ENCODE peak calls at places on chromosomes 7 and 10, in seven cellular contexts. One of them, this sample, is unnamed.

GRCh38 chr7:105452085-105452484 is 63.4 kb upstream of the SRPK2 start:
- DNase-seq in GM12878: no peak
- DNase-seq in HepG2: no peak
- DNase-seq in HCT116: no peak
- DNase-seq in K562: no peak
- DNase-seq in H1: no peak
- DNase-seq in SK-N-SH: no peak
- DNase-seq in this sample: no peak

GRCh38 chr7:44277851-44278250 is 47.5 kb downstream of the CAMK2B start:
- DNase-seq in K562: no peak
- DNase-seq in HepG2: no peak
- DNase-seq in GM12878: no peak
- DNase-seq in SK-N-SH: peak
- DNase-seq in HCT116: no peak
- DNase-seq in H1: no peak
- DNase-seq in this sample: no peak

GRCh38 chr10:133096616-133097269 is 9.0 kb downstream of the ADGRA1 start:
- DNase-seq in HepG2: no peak
- DNase-seq in HCT116: no peak
- DNase-seq in GM12878: no peak
- DNase-seq in K562: no peak
- DNase-seq in H1: no peak
- DNase-seq in SK-N-SH: peak
- DNase-seq in this sample: no peak

GRCh38 chr10:58578366-58578765 is 65.7 kb downstream of the BICC1 start:
- DNase-seq in GM12878: no peak
- DNase-seq in K562: no peak
- DNase-seq in H1: no peak
- DNase-seq in SK-N-SH: no peak
- DNase-seq in HepG2: no peak
- DNase-seq in HCT116: no peak
- DNase-seq in this sample: no peak

GRCh38 chr7:44155191-44156185 is 14.4 kb upstream of the MYL7 start:
- DNase-seq in SK-N-SH: no peak
- DNase-seq in K562: no peak
- DNase-seq in HepG2: no peak
- DNase-seq in H1: no peak
- DNase-seq in GM12878: no peak
- DNase-seq in HCT116: no peak
- DNase-seq in this sample: no peak

GRCh38 chr10:127303105-127303504 is 106.7 kb upstream of the INSYN2A start:
- DNase-seq in H1: no peak
- DNase-seq in GM12878: no peak
- DNase-seq in HepG2: no peak
- DNase-seq in K562: no peak
- DNase-seq in SK-N-SH: no peak
- DNase-seq in HCT116: no peak
- DNase-seq in this sample: no peak

GRCh38 chr7:127803626-127804025 is 151.6 kb downstream of the SND1 start:
- DNase-seq in HepG2: no peak
- DNase-seq in K562: peak
- DNase-seq in SK-N-SH: peak
- DNase-seq in HCT116: no peak
- DNase-seq in GM12878: no peak
- DNase-seq in H1: no peak
- DNase-seq in this sample: no peak

GRCh38 chr7:101333912-101334311 is 12.3 kb upstream of the IFT22 start:
- DNase-seq in GM12878: no peak
- DNase-seq in HepG2: no peak
- DNase-seq in K562: no peak
- DNase-seq in HCT116: no peak
- DNase-seq in SK-N-SH: peak
- DNase-seq in H1: no peak
- DNase-seq in this sample: no peak

GRCh38 chr10:91598211-91598981 is 34.5 kb downstream of the PPP1R3C start:
- DNase-seq in SK-N-SH: no peak
- DNase-seq in K562: no peak
- DNase-seq in GM12878: no peak
- DNase-seq in HCT116: peak
- DNase-seq in H1: no peak
- DNase-seq in HepG2: no peak
- DNase-seq in this sample: no peak

GRCh38 chr7:6026011-6026819 is 5.0 kb upstream of the ANKRD61 start:
- DNase-seq in SK-N-SH: peak
- DNase-seq in K562: peak
- DNase-seq in HepG2: peak
- DNase-seq in HCT116: no peak
- DNase-seq in H1: peak
- DNase-seq in GM12878: peak
- DNase-seq in this sample: peak

GRCh38 chr7:2074694-2075093 is 158.1 kb downstream of the MAD1L1 start:
- DNase-seq in H1: no peak
- DNase-seq in SK-N-SH: no peak
- DNase-seq in K562: no peak
- DNase-seq in GM12878: no peak
- DNase-seq in HepG2: no peak
- DNase-seq in HCT116: no peak
- DNase-seq in this sample: no peak

GRCh38 chr7:107622429-107622828 is 38.2 kb upstream of the SLC26A4 start:
- DNase-seq in H1: no peak
- DNase-seq in HepG2: no peak
- DNase-seq in GM12878: no peak
- DNase-seq in SK-N-SH: no peak
- DNase-seq in K562: no peak
- DNase-seq in HCT116: no peak
- DNase-seq in this sample: no peak

GRCh38 chr10:85188770-85189484 is 860.5 kb downstream of the CCSER2 start:
- DNase-seq in HepG2: no peak
- DNase-seq in SK-N-SH: no peak
- DNase-seq in HCT116: no peak
- DNase-seq in GM12878: no peak
- DNase-seq in H1: no peak
- DNase-seq in K562: no peak
- DNase-seq in this sample: no peak

GRCh38 chr10:73875139-73875475 is 752 bp upstream of the CAMK2G start:
- DNase-seq in HepG2: no peak
- DNase-seq in SK-N-SH: no peak
- DNase-seq in K562: no peak
- DNase-seq in HCT116: no peak
- DNase-seq in GM12878: no peak
- DNase-seq in H1: no peak
- DNase-seq in this sample: no peak

GRCh38 chr10:28263136-28263857 is 39.6 kb downstream of the MPP7 start:
- DNase-seq in H1: no peak
- DNase-seq in HepG2: peak
- DNase-seq in GM12878: no peak
- DNase-seq in K562: no peak
- DNase-seq in HCT116: no peak
- DNase-seq in SK-N-SH: no peak
- DNase-seq in this sample: no peak

GRCh38 chr10:114399576-114399975 is 4.7 kb downstream of the AFAP1L2 start:
- DNase-seq in H1: no peak
- DNase-seq in HepG2: no peak
- DNase-seq in HCT116: no peak
- DNase-seq in GM12878: no peak
- DNase-seq in K562: no peak
- DNase-seq in SK-N-SH: no peak
- DNase-seq in this sample: no peak

GRCh38 chr10:20767028-20767427 is 130.1 kb downstream of the NEBL start:
- DNase-seq in GM12878: no peak
- DNase-seq in H1: no peak
- DNase-seq in HCT116: no peak
- DNase-seq in K562: no peak
- DNase-seq in HepG2: no peak
- DNase-seq in SK-N-SH: no peak
- DNase-seq in this sample: no peak

GRCh38 chr7:114047889-114048288 is 129.1 kb upstream of the PPP1R3A start:
- DNase-seq in SK-N-SH: no peak
- DNase-seq in HCT116: no peak
- DNase-seq in K562: no peak
- DNase-seq in HepG2: no peak
- DNase-seq in GM12878: no peak
- DNase-seq in H1: no peak
- DNase-seq in this sample: no peak

GRCh38 chr10:71966046-71967004 is 2.1 kb downstream of the CHST3 start:
- DNase-seq in K562: no peak
- DNase-seq in HCT116: no peak
- DNase-seq in GM12878: no peak
- DNase-seq in HepG2: no peak
- DNase-seq in SK-N-SH: no peak
- DNase-seq in H1: no peak
- DNase-seq in this sample: no peak

DNA sequence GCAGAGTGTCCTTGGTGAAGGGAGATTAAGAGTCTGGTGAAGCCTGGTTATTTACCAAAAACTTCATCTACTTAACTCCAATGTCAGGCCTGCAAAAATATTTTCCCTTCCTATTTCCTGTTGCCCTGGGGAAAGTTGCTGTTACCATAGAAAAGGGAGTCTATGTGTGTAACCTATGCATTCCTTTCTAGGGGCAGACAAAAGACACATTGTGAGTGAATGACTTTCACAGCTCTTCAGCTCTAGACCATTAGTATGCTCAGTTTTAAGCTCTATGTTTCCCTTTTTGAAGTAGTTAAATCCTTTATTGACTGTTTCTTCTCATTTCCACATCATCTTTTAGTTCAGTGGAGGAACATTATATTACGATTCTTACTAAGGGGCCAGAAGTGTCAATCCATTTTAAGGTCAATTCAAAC is 45.6 kb upstream of the SGCE start:
- DNase-seq in HepG2: peak
- DNase-seq in GM12878: no peak
- DNase-seq in SK-N-SH: no peak
- DNase-seq in HCT116: peak
- DNase-seq in H1: no peak
- DNase-seq in K562: no peak
- DNase-seq in this sample: peak
- TF ChIP-seq JUND in HepG2: no peak
- TF ChIP-seq JUND in GM12878: no peak
- TF ChIP-seq JUND in SK-N-SH: no peak
- TF ChIP-seq JUND in HCT116: no peak
- TF ChIP-seq JUND in H1: no peak
- TF ChIP-seq JUND in K562: no peak
- TF ChIP-seq JUND in this sample: no peak

GRCh38 chr7:98210513-98211220 is 572 bp upstream of the BHLHA15 start:
- DNase-seq in SK-N-SH: peak
- DNase-seq in H1: peak
- DNase-seq in K562: no peak
- DNase-seq in GM12878: no peak
- DNase-seq in HepG2: no peak
- DNase-seq in HCT116: no peak
- DNase-seq in this sample: no peak

GRCh38 chr7:98211221-98211675 is at the start of gene BHLHA15:
- DNase-seq in SK-N-SH: peak
- DNase-seq in K562: peak
- DNase-seq in HepG2: peak
- DNase-seq in H1: no peak
- DNase-seq in GM12878: no peak
- DNase-seq in HCT116: no peak
- DNase-seq in this sample: peak

GRCh38 chr7:98211676-98212531 is 665 bp downstream of the BHLHA15 start:
- DNase-seq in K562: peak
- DNase-seq in HepG2: peak
- DNase-seq in SK-N-SH: peak
- DNase-seq in H1: peak
- DNase-seq in HCT116: no peak
- DNase-seq in GM12878: no peak
- DNase-seq in this sample: no peak

GRCh38 chr7:98206451-98207330 is 4.5 kb upstream of the BHLHA15 start:
- DNase-seq in SK-N-SH: no peak
- DNase-seq in HepG2: no peak
- DNase-seq in GM12878: no peak
- DNase-seq in H1: no peak
- DNase-seq in K562: no peak
- DNase-seq in HCT116: no peak
- DNase-seq in this sample: no peak

DNA sequence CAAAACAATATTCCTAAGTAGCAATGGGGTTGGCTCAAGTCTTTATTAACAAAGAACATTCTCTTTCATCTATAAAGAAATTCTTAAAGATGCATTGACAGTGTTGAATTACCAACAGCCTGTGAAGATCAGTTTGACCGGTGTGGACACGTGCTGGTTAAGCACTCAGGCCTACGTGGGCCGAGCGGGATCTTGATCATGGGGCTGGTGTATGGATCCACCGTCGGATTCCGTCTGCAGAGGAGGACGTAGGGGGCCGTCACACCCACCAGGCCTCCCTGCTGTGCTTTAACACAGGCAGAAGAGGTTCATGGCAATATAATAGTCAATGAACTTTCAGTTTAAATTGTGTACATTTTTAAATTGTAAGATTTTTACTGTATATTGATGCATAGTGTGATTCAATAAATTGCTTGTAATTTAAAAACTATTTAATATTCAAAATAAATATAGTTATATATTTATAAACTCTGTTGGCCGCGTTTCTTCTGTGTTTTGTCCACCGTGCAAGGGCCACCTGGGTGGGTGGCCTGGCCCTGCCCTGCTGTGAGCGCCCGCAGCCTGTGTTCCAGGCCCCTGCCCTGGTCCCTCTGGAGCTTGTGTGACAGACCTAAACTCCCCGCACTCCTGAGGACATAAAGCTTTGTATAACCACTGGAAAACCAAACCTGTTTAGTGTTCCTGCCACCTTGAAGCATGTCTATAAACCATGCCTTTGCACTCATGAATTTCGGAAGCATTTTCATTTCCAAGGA is 1.9 kb upstream of the BHLHA15 start:
- DNase-seq in HCT116: no peak
- DNase-seq in K562: no peak
- DNase-seq in SK-N-SH: no peak
- DNase-seq in GM12878: no peak
- DNase-seq in H1: no peak
- DNase-seq in HepG2: no peak
- DNase-seq in this sample: no peak
- TF ChIP-seq JUND in HCT116: no peak
- TF ChIP-seq JUND in K562: no peak
- TF ChIP-seq JUND in SK-N-SH: no peak
- TF ChIP-seq JUND in GM12878: no peak
- TF ChIP-seq JUND in H1: no peak
- TF ChIP-seq JUND in HepG2: no peak
- TF ChIP-seq JUND in this sample: no peak

DNA sequence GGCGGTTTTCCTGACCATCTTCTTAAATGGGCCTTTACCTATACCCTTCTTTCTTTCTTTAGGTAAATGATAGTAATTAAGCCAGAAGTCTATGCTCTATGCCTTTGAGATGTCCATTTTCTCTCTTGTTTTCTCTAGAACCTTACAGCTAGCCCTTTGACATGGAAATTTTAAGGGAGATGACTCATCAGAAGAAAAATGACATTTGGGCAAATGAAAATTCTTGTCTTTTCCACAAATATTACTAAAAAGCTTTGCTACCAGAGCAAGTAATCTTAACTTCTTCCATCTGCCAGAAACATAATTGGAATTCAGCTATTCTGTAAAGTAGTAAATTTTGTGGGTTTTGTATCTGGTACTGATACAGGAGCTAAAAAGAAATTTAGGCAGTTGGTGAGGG is 59.5 kb downstream of the CCDC3 start:
- DNase-seq in HepG2: no peak
- DNase-seq in GM12878: no peak
- DNase-seq in HCT116: no peak
- DNase-seq in H1: no peak
- DNase-seq in SK-N-SH: no peak
- DNase-seq in K562: no peak
- DNase-seq in this sample: no peak
- TF ChIP-seq JUND in HepG2: no peak
- TF ChIP-seq JUND in GM12878: no peak
- TF ChIP-seq JUND in HCT116: no peak
- TF ChIP-seq JUND in H1: no peak
- TF ChIP-seq JUND in SK-N-SH: no peak
- TF ChIP-seq JUND in K562: no peak
- TF ChIP-seq JUND in this sample: no peak

GRCh38 chr10:112838784-112839481 is 111.1 kb upstream of the TCF7L2 start:
- DNase-seq in HCT116: no peak
- DNase-seq in H1: peak
- DNase-seq in SK-N-SH: no peak
- DNase-seq in K562: no peak
- DNase-seq in GM12878: no peak
- DNase-seq in HepG2: no peak
- DNase-seq in this sample: no peak
- TF ChIP-seq JUND in HCT116: no peak
- TF ChIP-seq JUND in H1: no peak
- TF ChIP-seq JUND in SK-N-SH: no peak
- TF ChIP-seq JUND in K562: no peak
- TF ChIP-seq JUND in GM12878: no peak
- TF ChIP-seq JUND in HepG2: no peak
- TF ChIP-seq JUND in this sample: no peak